ENCODE peak calls at places on chromosomes 2 and 18, in seven cellular contexts. O is IMR-90; U is tibial nerve; H is right cardiac atrium; Y is heart left ventricle; Q is CD8-positive, alpha-beta memory T cell; A is astrocyte. V is an unnamed sample. For H3K27me3 and H3K4me1, the result is how much of the 10 kb centered on the place peaks cover.

GRCh38 chr2:19677215-19677777 is 224.5 kb downstream of the TTC32 start:
- DNase-seq in O (no peak), U (no peak), H (no peak), Y (no peak), Q (no peak), A (no peak), V (no peak)

GRCh38 chr18:78240867-78241266 is 738.8 kb upstream of the SALL3 start:
- DNase-seq in O (no peak), U (no peak), H (no peak), Y (no peak), Q (no peak), A (no peak), V (no peak)

GRCh38 chr2:227608469-227609338 is 5.9 kb downstream of the SCYGR3 start:
- DNase-seq in O (no peak), U (peak), H (no peak), Y (no peak), Q (peak), A (no peak), V (no peak)

GRCh38 chr2:168075446-168075845 is 171.9 kb downstream of the STK39 start:
- DNase-seq in O (peak), U (no peak), H (no peak), Y (no peak), Q (no peak), A (no peak), V (no peak)

GRCh38 chr18:59696311-59697235 is 650 bp downstream of the CCBE1 start:
- DNase-seq in O (peak), U (no peak), H (peak), Y (peak), Q (no peak), A (peak), V (no peak)

GRCh38 chr18:35331367-35332087 is 12.7 kb downstream of the ZNF24 start:
- DNase-seq in O (no peak), U (no peak), H (no peak), Y (no peak), Q (no peak), A (no peak), V (no peak)

GRCh38 chr2:47727956-47728355 is 55.0 kb upstream of the MSH6 start:
- DNase-seq in O (no peak), U (no peak), H (no peak), Y (no peak), Q (no peak), A (no peak), V (no peak)

GRCh38 chr2:74206180-74206688 is 7.8 kb downstream of the MTHFD2 start:
- DNase-seq in O (peak), U (peak), H (no peak), Y (no peak), Q (peak), A (peak), V (no peak)

GRCh38 chr2:226766352-226767055 is 33.1 kb downstream of the IRS1 start:
- DNase-seq in O (peak), U (no peak), H (no peak), Y (no peak), Q (no peak), A (no peak), V (no peak)

GRCh38 chr2:180730976-180731375 is 249.4 kb upstream of the UBE2E3 start:
- DNase-seq in O (peak), U (no peak), H (no peak), Y (no peak), Q (no peak), A (no peak), V (no peak)

GRCh38 chr2:200788129-200788718 is 23.5 kb upstream of the BZW1 start:
- DNase-seq in O (peak), U (no peak), H (no peak), Y (no peak), Q (no peak), A (peak), V (no peak)

GRCh38 chr2:36780231-36780808 is 83.8 kb downstream of the VIT start:
- DNase-seq in O (peak), U (peak), H (no peak), Y (no peak), Q (peak), A (peak), V (no peak)

GRCh38 chr2:17300141-17300540 is 218.1 kb downstream of the RAD51AP2 start:
- DNase-seq in O (peak), U (no peak), H (no peak), Y (no peak), Q (no peak), A (peak), V (no peak)

GRCh38 chr2:39228413-39229209 is 15.2 kb downstream of the CDKL4 start:
- DNase-seq in O (no peak), U (no peak), H (peak), Y (no peak), Q (no peak), A (no peak), V (no peak)

GRCh38 chr2:231425291-231425810 is 29.8 kb downstream of the B3GNT7 start:
- DNase-seq in O (no peak), U (no peak), H (no peak), Y (no peak), Q (no peak), A (no peak), V (no peak)

GRCh38 chr2:74834806-74835755 is 1.2 kb downstream of the HK2 start:
- DNase-seq in O (peak), U (no peak), H (peak), Y (peak), Q (peak), A (no peak), V (peak)

GRCh38 chr2:213152065-213152794 is 818 bp upstream of the IKZF2 start:
- DNase-seq in O (peak), U (peak), H (peak), Y (peak), Q (peak), A (peak), V (peak)

GRCh38 chr2:118269408-118270051 is 181.3 kb downstream of the INSIG2 start:
- DNase-seq in O (no peak), U (no peak), H (no peak), Y (no peak), Q (no peak), A (no peak), V (no peak)

GRCh38 chr2:202038471-202039277 is 5.0 kb downstream of the FZD7 start:
- DNase-seq in O (peak), U (no peak), H (peak), Y (peak), Q (no peak), A (peak), V (no peak)

GRCh38 chr2:99448556-99448955 is 41.3 kb downstream of the REV1 start:
- DNase-seq in O (peak), U (no peak), H (no peak), Y (no peak), Q (no peak), A (peak), V (no peak)

GRCh38 chr18:44959013-44959412 is 278.3 kb downstream of the SETBP1 start:
- DNase-seq in O (no peak), U (no peak), H (no peak), Y (no peak), Q (no peak), A (peak), V (no peak)

GRCh38 chr2:1516798-1517060 is 103.5 kb downstream of the TPO start:
- DNase-seq in O (no peak), U (no peak), H (no peak), Y (no peak), Q (no peak), A (no peak), V (no peak)

GRCh38 chr18:70220628-70221027 is 15.1 kb upstream of the RTTN start:
- DNase-seq in O (no peak), U (no peak), H (no peak), Y (no peak), Q (no peak), A (no peak), V (no peak)

GRCh38 chr2:38352336-38352735 is 24.7 kb downstream of the ATL2 start:
- DNase-seq in O (no peak), U (no peak), H (no peak), Y (no peak), Q (no peak), A (no peak), V (no peak)

GRCh38 chr2:17752892-17753802 is 463 bp downstream of the SMC6 start:
- DNase-seq in O (peak), U (no peak), H (no peak), Y (no peak), Q (no peak), A (peak), V (no peak)

GRCh38 chr18:68733693-68734092 is 18.8 kb upstream of the TMX3 start:
- DNase-seq in O (peak), U (no peak), H (no peak), Y (no peak), Q (no peak), A (peak), V (no peak)

GRCh38 chr2:20398956-20399567 is 47.8 kb upstream of the RHOB start:
- DNase-seq in O (peak), U (no peak), H (no peak), Y (no peak), Q (no peak), A (no peak), V (no peak)

GRCh38 chr2:148812306-148812705 is 62.7 kb upstream of the KIF5C start:
- DNase-seq in O (peak), U (no peak), H (peak), Y (peak), Q (no peak), A (peak), V (peak)

GRCh38 chr2:38572167-38572566 is 30.6 kb downstream of the HNRNPLL start:
- DNase-seq in O (peak), U (no peak), H (no peak), Y (no peak), Q (no peak), A (peak), V (no peak)

DNA sequence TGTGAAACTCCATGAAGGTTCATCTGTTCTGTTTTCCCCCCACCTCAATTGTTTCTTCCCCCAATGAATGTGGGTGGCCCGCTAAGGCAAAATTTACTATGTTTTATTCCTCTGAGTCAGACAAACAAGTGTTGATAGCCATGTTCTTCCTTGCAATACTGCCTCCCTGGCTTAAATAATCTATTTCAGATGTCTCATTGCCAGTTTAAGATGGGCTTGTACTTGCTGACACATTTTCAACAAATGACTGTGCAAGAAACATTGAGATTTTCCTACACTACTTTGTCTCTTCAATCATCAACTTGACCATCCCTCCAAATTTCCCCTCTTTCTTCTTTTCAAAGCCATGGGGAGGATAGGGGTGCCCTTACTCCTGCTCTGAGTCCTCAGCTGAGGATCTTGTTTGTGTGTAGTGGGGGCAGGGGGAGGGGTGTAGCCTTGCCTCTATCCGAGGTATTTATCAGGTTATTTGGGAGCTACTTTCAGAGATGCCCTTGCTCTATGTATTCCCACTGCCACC is 78.1 kb downstream of the BCL11A start:
- DNase-seq in O (no peak), U (no peak), H (no peak), Y (no peak), Q (no peak), A (no peak), V (no peak)
- H3K27me3 ChIP-seq in O (under half), U (under half), H (under half), Y (under half), Q (under half), A (under half), V (under half)

GRCh38 chr2:232698552-232699091 is 1.5 kb downstream of the GIGYF2 start:
- DNase-seq in O (no peak), U (no peak), H (no peak), Y (no peak), Q (no peak), A (no peak), V (no peak)

GRCh38 chr2:232699110-232699509 is 2.0 kb downstream of the GIGYF2 start:
- DNase-seq in O (no peak), U (no peak), H (no peak), Y (no peak), Q (no peak), A (no peak), V (no peak)

GRCh38 chr2:232697059-232697806 is at the start of gene GIGYF2:
- DNase-seq in O (peak), U (peak), H (peak), Y (peak), Q (peak), A (peak), V (peak)

GRCh38 chr2:232697807-232698110 is 628 bp downstream of the GIGYF2 start:
- DNase-seq in O (no peak), U (no peak), H (no peak), Y (no peak), Q (no peak), A (no peak), V (no peak)

DNA sequence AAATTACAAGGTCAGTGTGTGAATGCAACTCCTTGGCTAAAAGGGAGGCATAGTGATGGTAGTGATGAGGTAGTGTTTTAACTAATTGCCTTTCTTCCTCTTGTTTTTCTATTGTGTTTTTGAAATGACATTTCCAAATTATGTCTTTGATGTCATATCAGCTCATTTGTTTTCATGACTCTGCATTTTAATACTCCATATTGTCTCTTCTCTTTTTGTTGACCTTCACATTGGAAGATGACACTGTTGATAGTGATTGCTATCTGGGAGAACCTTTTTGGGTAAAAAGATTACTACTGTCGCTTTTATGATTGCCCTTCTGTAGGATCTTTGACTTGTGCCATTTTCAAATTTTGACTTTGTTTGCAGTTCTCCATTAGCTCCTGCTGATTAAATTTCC is 3.0 kb downstream of the GIGYF2 start:
- DNase-seq in O (no peak), U (no peak), H (no peak), Y (no peak), Q (no peak), A (no peak), V (no peak)
- H3K4me1 ChIP-seq in O (under half), U (under half), H (under half), Y (under half), Q (under half), A (under half), V (under half)

DNA sequence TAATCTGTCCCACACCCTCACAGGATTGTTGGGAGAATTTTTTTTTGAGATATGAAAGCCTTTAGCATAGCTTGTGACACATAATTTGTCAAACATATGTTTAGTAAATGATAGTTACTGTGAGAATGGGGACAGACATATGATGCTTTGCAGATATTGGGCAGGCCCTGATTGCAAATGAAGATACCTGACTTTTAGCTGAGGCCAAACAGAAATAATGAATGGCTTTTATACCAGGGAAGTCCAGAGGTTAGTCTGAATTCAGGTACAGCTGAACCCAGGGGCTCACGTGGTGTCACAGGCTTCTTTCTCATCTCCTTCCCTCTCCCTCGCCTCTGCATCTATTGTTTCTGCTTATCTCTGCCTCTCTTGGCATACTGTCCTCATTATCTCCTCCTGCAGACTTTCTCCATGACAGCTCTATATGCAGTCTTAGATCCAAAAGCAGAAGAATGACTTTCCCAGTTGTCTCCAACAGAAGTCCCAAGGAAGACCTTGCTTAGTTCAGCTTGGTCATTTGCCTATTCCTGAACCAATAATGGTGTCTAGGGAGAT is 4.9 kb upstream of the WNT10A start:
- DNase-seq in O (no peak), U (no peak), H (no peak), Y (no peak), Q (no peak), A (no peak), V (no peak)
- H3K27me3 ChIP-seq in O (half or more), U (under half), H (under half), Y (half or more), Q (under half), A (half or more), V (half or more)

GRCh38 chr18:55407191-55407590 is 180.8 kb downstream of the TCF4 start:
- DNase-seq in O (no peak), U (no peak), H (no peak), Y (no peak), Q (no peak), A (no peak), V (no peak)

GRCh38 chr18:55404811-55405654 is 183.0 kb downstream of the TCF4 start:
- DNase-seq in O (no peak), U (no peak), H (no peak), Y (no peak), Q (no peak), A (no peak), V (no peak)

GRCh38 chr18:55407774-55408535 is 180.0 kb downstream of the TCF4 start:
- DNase-seq in O (no peak), U (no peak), H (no peak), Y (no peak), Q (no peak), A (no peak), V (no peak)

GRCh38 chr18:55405655-55406373 is 182.2 kb downstream of the TCF4 start:
- DNase-seq in O (peak), U (peak), H (peak), Y (peak), Q (no peak), A (peak), V (peak)

GRCh38 chr18:55406374-55407045 is 181.5 kb downstream of the TCF4 start:
- DNase-seq in O (no peak), U (no peak), H (peak), Y (no peak), Q (no peak), A (no peak), V (no peak)
- H3K4me1 ChIP-seq in O (under half), U (under half), H (under half), Y (under half), Q (under half), A (under half), V (under half)